ENCODE peak calls at places on chromosome 3, in eight cellular contexts. Y, R, O, C, E, Z, H and S are unnamed samples.

GRCh38 chr3:102733811-102734574 is 299.2 kb downstream of the ZPLD1 start:
- DNase-seq in Y (peak), R (peak), O (no peak), C (no peak), E (no peak), Z (no peak), H (no peak), S (no peak)

GRCh38 chr3:20057612-20058180 is 17.4 kb downstream of the KAT2B start:
- DNase-seq in Y (no peak), R (no peak), O (no peak), C (no peak), E (no peak), Z (no peak), H (no peak), S (no peak)

GRCh38 chr3:110955301-110955880 is 116.2 kb upstream of the NECTIN3 start:
- DNase-seq in Y (no peak), R (peak), O (no peak), C (no peak), E (no peak), Z (peak), H (no peak), S (no peak)

GRCh38 chr3:126835472-126836219 is 131.6 kb downstream of the CHCHD6 start:
- DNase-seq in Y (no peak), R (peak), O (no peak), C (peak), E (no peak), Z (peak), H (no peak), S (no peak)

GRCh38 chr3:158005391-158006100 is 100.7 kb downstream of the SHOX2 start:
- DNase-seq in Y (no peak), R (no peak), O (no peak), C (no peak), E (no peak), Z (no peak), H (no peak), S (no peak)

GRCh38 chr3:71251156-71251775 is 332.3 kb downstream of the FOXP1 start:
- DNase-seq in Y (no peak), R (peak), O (no peak), C (peak), E (no peak), Z (peak), H (no peak), S (no peak)

GRCh38 chr3:129837057-129837631 is 56.4 kb downstream of the TMCC1 start:
- DNase-seq in Y (peak), R (no peak), O (no peak), C (no peak), E (no peak), Z (peak), H (no peak), S (no peak)

GRCh38 chr3:192816274-192816853 is 89.0 kb upstream of the FGF12 start:
- DNase-seq in Y (no peak), R (peak), O (no peak), C (no peak), E (no peak), Z (peak), H (no peak), S (no peak)

GRCh38 chr3:39202094-39202493 is 9.7 kb upstream of the XIRP1 start:
- DNase-seq in Y (no peak), R (no peak), O (no peak), C (no peak), E (no peak), Z (no peak), H (no peak), S (no peak)

GRCh38 chr3:42159706-42160472 is 68.7 kb downstream of the TRAK1 start:
- DNase-seq in Y (no peak), R (no peak), O (peak), C (no peak), E (no peak), Z (peak), H (peak), S (peak)

GRCh38 chr3:138331143-138331894 is 1.7 kb upstream of the NME9 start:
- DNase-seq in Y (no peak), R (peak), O (no peak), C (no peak), E (no peak), Z (peak), H (no peak), S (no peak)

GRCh38 chr3:13200951-13201350 is 127.7 kb upstream of the IQSEC1 start:
- DNase-seq in Y (no peak), R (no peak), O (no peak), C (no peak), E (no peak), Z (peak), H (no peak), S (no peak)

GRCh38 chr3:151386063-151386462 is 1.5 kb upstream of the P2RY12 start:
- DNase-seq in Y (no peak), R (no peak), O (no peak), C (no peak), E (no peak), Z (no peak), H (no peak), S (no peak)

GRCh38 chr3:193938613-193939012 is 197.3 kb upstream of the HES1 start:
- DNase-seq in Y (no peak), R (no peak), O (no peak), C (no peak), E (no peak), Z (no peak), H (no peak), S (no peak)

GRCh38 chr3:128763967-128764366 is 38.0 kb downstream of the RAB7A start:
- DNase-seq in Y (no peak), R (no peak), O (no peak), C (no peak), E (no peak), Z (no peak), H (no peak), S (no peak)

GRCh38 chr3:115595611-115596010 is 27.7 kb upstream of the GAP43 start:
- DNase-seq in Y (no peak), R (no peak), O (no peak), C (no peak), E (no peak), Z (no peak), H (no peak), S (no peak)

GRCh38 chr3:46669191-46669999 is 24.1 kb downstream of the ALS2CL start:
- DNase-seq in Y (no peak), R (no peak), O (no peak), C (no peak), E (peak), Z (no peak), H (peak), S (no peak)

GRCh38 chr3:4824948-4825325 is 154.3 kb upstream of the BHLHE40 start:
- DNase-seq in Y (peak), R (peak), O (no peak), C (no peak), E (no peak), Z (peak), H (no peak), S (no peak)

GRCh38 chr3:54073386-54073785 is 49.0 kb upstream of the CACNA2D3 start:
- DNase-seq in Y (no peak), R (no peak), O (no peak), C (no peak), E (no peak), Z (no peak), H (no peak), S (no peak)

GRCh38 chr3:172357850-172358754 is 90.2 kb downstream of the GHSR start:
- DNase-seq in Y (no peak), R (no peak), O (no peak), C (no peak), E (no peak), Z (no peak), H (no peak), S (no peak)

GRCh38 chr3:76107935-76108570 is 322.7 kb upstream of the ZNF717 start:
- DNase-seq in Y (no peak), R (peak), O (peak), C (peak), E (no peak), Z (peak), H (no peak), S (peak)

GRCh38 chr3:189941679-189942078 is 179.0 kb downstream of the P3H2 start:
- DNase-seq in Y (peak), R (peak), O (no peak), C (no peak), E (no peak), Z (peak), H (no peak), S (no peak)

GRCh38 chr3:13524979-13525669 is 23.8 kb upstream of the FBLN2 start:
- DNase-seq in Y (no peak), R (no peak), O (no peak), C (no peak), E (no peak), Z (no peak), H (no peak), S (no peak)

GRCh38 chr3:10822055-10822454 is 6.0 kb downstream of the SLC6A11 start:
- DNase-seq in Y (no peak), R (no peak), O (no peak), C (no peak), E (no peak), Z (no peak), H (no peak), S (no peak)

GRCh38 chr3:1251282-1252060 is 158.6 kb downstream of the CNTN6 start:
- DNase-seq in Y (no peak), R (no peak), O (no peak), C (no peak), E (no peak), Z (no peak), H (no peak), S (no peak)

GRCh38 chr3:32681811-32682210 is 3.2 kb upstream of the CNOT10 start:
- DNase-seq in Y (no peak), R (peak), O (no peak), C (no peak), E (no peak), Z (peak), H (no peak), S (no peak)

GRCh38 chr3:32685604-32686185 is 707 bp downstream of the CNOT10 start:
- DNase-seq in Y (no peak), R (peak), O (no peak), C (no peak), E (no peak), Z (peak), H (no peak), S (peak)

GRCh38 chr3:32684029-32684799 is 774 bp upstream of the CNOT10 start:
- DNase-seq in Y (no peak), R (no peak), O (no peak), C (no peak), E (no peak), Z (no peak), H (no peak), S (no peak)

GRCh38 chr3:32686713-32687112 is 1.7 kb downstream of the CNOT10 start:
- DNase-seq in Y (no peak), R (peak), O (no peak), C (no peak), E (no peak), Z (no peak), H (no peak), S (no peak)

GRCh38 chr3:32684800-32685603 is at the start of gene CNOT10:
- DNase-seq in Y (peak), R (peak), O (peak), C (peak), E (peak), Z (peak), H (peak), S (peak)
- TF ChIP-seq CTCF in Y (no peak), R (peak), O (peak), C (peak), E (peak), Z (peak), H (peak), S (peak)

GRCh38 chr3:44280631-44281030 is 38.9 kb downstream of the TOPAZ1 start:
- DNase-seq in Y (no peak), R (no peak), O (no peak), C (no peak), E (no peak), Z (no peak), H (no peak), S (no peak)
- TF ChIP-seq CTCF in Y (no peak), R (no peak), O (no peak), C (no peak), E (no peak), Z (no peak), H (no peak), S (no peak)

GRCh38 chr3:131530374-131530773 is 27.6 kb upstream of the MRPL3 start:
- DNase-seq in Y (no peak), R (no peak), O (no peak), C (no peak), E (no peak), Z (no peak), H (no peak), S (no peak)

GRCh38 chr3:131532645-131533044 is 29.9 kb upstream of the MRPL3 start:
- DNase-seq in Y (no peak), R (no peak), O (no peak), C (no peak), E (no peak), Z (no peak), H (no peak), S (no peak)

GRCh38 chr3:131530843-131531242 is 28.1 kb upstream of the MRPL3 start:
- DNase-seq in Y (no peak), R (no peak), O (no peak), C (no peak), E (no peak), Z (no peak), H (no peak), S (no peak)

DNA sequence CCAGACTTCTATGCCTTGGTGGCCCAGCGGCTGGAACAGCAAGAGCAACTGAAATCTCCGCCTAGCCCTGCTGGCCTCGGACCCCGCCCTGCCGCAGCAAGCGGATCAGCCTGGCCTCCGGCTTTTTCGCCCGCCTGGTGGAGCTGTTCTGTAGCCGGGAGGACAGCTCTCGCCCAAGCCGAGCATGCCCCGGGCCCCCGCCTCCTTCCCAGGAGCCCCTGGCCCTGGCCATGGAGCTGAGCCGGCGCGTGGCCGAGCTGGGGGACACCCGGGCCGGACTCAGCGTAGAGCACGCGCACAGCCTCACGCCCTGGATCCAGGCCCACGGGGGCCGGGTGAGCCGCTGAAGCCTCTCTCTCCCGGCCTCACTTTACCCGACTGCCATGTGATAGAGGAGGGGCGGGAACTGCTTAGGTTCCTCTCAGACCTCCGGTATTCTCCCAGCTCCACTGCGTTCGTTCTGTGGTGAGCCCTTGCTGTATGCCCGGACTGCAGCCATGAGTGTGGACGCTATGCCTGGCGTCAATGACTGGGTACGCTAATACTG is 24.1 kb upstream of the MRPL3 start:
- DNase-seq in Y (peak), R (peak), O (no peak), C (no peak), E (peak), Z (peak), H (no peak), S (peak)
- TF ChIP-seq CTCF in Y (peak), R (peak), O (peak), C (peak), E (peak), Z (peak), H (no peak), S (no peak)

GRCh38 chr3:64924961-64925360 is 237.2 kb upstream of the ADAMTS9 start:
- DNase-seq in Y (peak), R (no peak), O (no peak), C (no peak), E (no peak), Z (no peak), H (no peak), S (no peak)
- TF ChIP-seq CTCF in Y (no peak), R (no peak), O (no peak), C (no peak), E (no peak), Z (no peak), H (no peak), S (no peak)

GRCh38 chr3:72587282-72587681 is 261.0 kb downstream of the SHQ1 start:
- DNase-seq in Y (no peak), R (no peak), O (no peak), C (no peak), E (no peak), Z (no peak), H (no peak), S (no peak)
- TF ChIP-seq CTCF in Y (peak), R (no peak), O (peak), C (no peak), E (no peak), Z (no peak), H (no peak), S (peak)

GRCh38 chr3:113535898-113536297 is 3.5 kb downstream of the SIDT1 start:
- DNase-seq in Y (no peak), R (peak), O (no peak), C (no peak), E (no peak), Z (peak), H (no peak), S (no peak)
- TF ChIP-seq CTCF in Y (peak), R (peak), O (peak), C (peak), E (peak), Z (peak), H (no peak), S (no peak)

DNA sequence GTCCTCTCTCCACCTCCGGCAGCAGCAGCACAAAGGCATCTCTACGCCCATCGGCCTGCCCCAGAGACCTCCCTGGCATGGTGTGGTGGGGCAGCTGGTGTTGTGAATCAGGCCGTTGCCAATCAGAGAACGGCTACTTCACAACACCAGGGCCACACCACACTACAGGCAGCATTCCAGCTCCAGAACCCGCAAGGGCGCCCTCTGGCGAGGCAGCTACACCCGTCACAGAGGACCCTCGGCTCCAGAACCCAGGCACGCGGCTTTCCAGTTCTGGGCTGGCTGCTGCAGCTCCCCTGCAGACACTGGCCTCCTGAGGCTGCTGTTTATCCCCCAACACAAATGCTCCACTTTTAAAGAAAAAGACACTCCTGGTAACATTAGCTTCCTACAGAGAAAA is 127.5 kb upstream of the TOPAZ1 start:
- DNase-seq in Y (no peak), R (peak), O (peak), C (no peak), E (no peak), Z (peak), H (no peak), S (peak)
- TF ChIP-seq CTCF in Y (peak), R (peak), O (peak), C (peak), E (peak), Z (peak), H (no peak), S (peak)